ENCODE peak calls at places on chromosomes 1 and 21, in five cellular contexts. L is OCI-LY7; O is brain microvascular endothelial cell; T is CD8-positive, alpha-beta T cell; N is mammary epithelial cell. F is an unnamed sample.

GRCh38 chr1:35502242-35502641 is 55.0 kb downstream of the KIAA0319L start:
- DNase-seq in T (no peak), L (no peak), N (no peak), O (no peak), F (no peak)

GRCh38 chr1:4028139-4028501 is 128.0 kb upstream of the C1orf174 start:
- DNase-seq in T (no peak), O (no peak), L (peak; percentile 40), N (no peak), F (no peak)

GRCh38 chr1:151809625-151810556 is 4.7 kb upstream of the LINGO4 start:
- DNase-seq in T (no peak), O (no peak), L (no peak), N (no peak), F (no peak)

GRCh38 chr1:43348809-43349593 is 9.8 kb upstream of the CDC20 start:
- DNase-seq in O (peak; percentile 46), N (peak; percentile 79), T (peak; percentile 73), L (peak; percentile 74), F (peak; percentile 72)

GRCh38 chr21:30072496-30072895 is 94.1 kb downstream of the CLDN17 start:
- DNase-seq in T (no peak), N (peak; percentile 66), L (no peak), O (peak; percentile 45), F (no peak)

GRCh38 chr1:93695411-93696005 is 13.9 kb upstream of the BCAR3 start:
- DNase-seq in L (peak; percentile 75), O (no peak), N (no peak), T (no peak), F (no peak)

GRCh38 chr1:21725738-21726392 is 56.7 kb upstream of the RAP1GAP start:
- DNase-seq in L (no peak), O (no peak), T (no peak), N (no peak), F (no peak)

GRCh38 chr1:66048011-66048410 is 255.3 kb downstream of the PDE4B start:
- DNase-seq in L (no peak), T (no peak), O (no peak), N (no peak), F (no peak)

GRCh38 chr1:205585169-205585834 is 46.5 kb downstream of the ELK4 start:
- DNase-seq in O (no peak), T (no peak), N (no peak), L (no peak), F (no peak)

GRCh38 chr1:153397056-153397923 is 6.4 kb upstream of the S100A8 start:
- DNase-seq in N (no peak), T (no peak), O (no peak), L (no peak), F (no peak)

GRCh38 chr1:230868736-230869385 is 540 bp upstream of the C1orf198 start:
- DNase-seq in O (no peak), T (no peak), L (peak; percentile 23), N (peak; percentile 33), F (no peak)

GRCh38 chr1:50419192-50419906 is 3.9 kb downstream of the DMRTA2 start:
- DNase-seq in L (no peak), N (no peak), O (no peak), T (no peak), F (no peak)

GRCh38 chr1:85629532-85629920 is 49.0 kb downstream of the CCN1 start:
- DNase-seq in N (no peak), T (no peak), L (no peak), O (no peak), F (no peak)

GRCh38 chr1:231397882-231398671 is 24.0 kb downstream of the EGLN1 start:
- DNase-seq in O (no peak), T (no peak), N (no peak), L (no peak), F (no peak)

GRCh38 chr1:167928457-167928852 is 8.0 kb upstream of the DCAF6 start:
- DNase-seq in O (no peak), N (no peak), L (no peak), T (no peak), F (no peak)

GRCh38 chr21:31768720-31769119 is 36.8 kb upstream of the SCAF4 start:
- DNase-seq in N (no peak), O (no peak), T (no peak), L (no peak), F (no peak)

GRCh38 chr1:185426761-185427698 is 110.0 kb upstream of the IVNS1ABP start:
- DNase-seq in T (no peak), L (no peak), N (no peak), O (peak; percentile 49), F (no peak)

GRCh38 chr1:4653796-4654715 is at the start of gene AJAP1:
- DNase-seq in T (no peak), O (no peak), N (no peak), L (no peak), F (no peak)

GRCh38 chr1:169741666-169742394 is 8.0 kb upstream of the SELE start:
- DNase-seq in L (no peak), N (peak; percentile 11), T (no peak), O (peak; percentile 63), F (no peak)

GRCh38 chr1:153538315-153538821 is 2.4 kb downstream of the S100A5 start:
- DNase-seq in T (no peak), L (no peak), N (no peak), O (no peak), F (no peak)

GRCh38 chr1:163250382-163250974 is 47.8 kb upstream of the RGS5 start:
- DNase-seq in O (no peak), T (no peak), N (no peak), L (no peak), F (no peak)

GRCh38 chr1:151579436-151580225 is 32.2 kb upstream of the SNX27 start:
- DNase-seq in L (no peak), N (peak; percentile 78), T (no peak), O (peak; percentile 28), F (no peak)

GRCh38 chr1:47650606-47651005 is 212.8 kb downstream of the FOXD2 start:
- DNase-seq in L (no peak), N (no peak), O (no peak), T (no peak), F (no peak)

GRCh38 chr1:43887748-43888147 is 45.9 kb upstream of the ARTN start:
- DNase-seq in T (no peak), L (no peak), O (no peak), N (peak; percentile 23), F (no peak)

GRCh38 chr1:200279810-200280411 is 129.9 kb downstream of the ZNF281 start:
- DNase-seq in T (peak; percentile 30), L (peak; percentile 46), N (peak; percentile 53), O (peak; percentile 56), F (no peak)

GRCh38 chr1:119647228-119647733 is 785 bp downstream of the ZNF697 start:
- DNase-seq in O (no peak), N (no peak), T (no peak), L (no peak), F (no peak)

GRCh38 chr1:94044891-94045290 is 76.1 kb downstream of the ABCA4 start:
- DNase-seq in O (no peak), L (no peak), N (no peak), T (no peak), F (no peak)

GRCh38 chr1:155983191-155984023 is 5.1 kb upstream of the ARHGEF2 start:
- DNase-seq in N (peak; percentile 67), O (peak; percentile 88), T (no peak), L (peak; percentile 85), F (no peak)

GRCh38 chr1:38029081-38029681 is 16.6 kb downstream of the UTP11 start:
- DNase-seq in L (no peak), O (no peak), N (no peak), T (no peak), F (no peak)

DNA sequence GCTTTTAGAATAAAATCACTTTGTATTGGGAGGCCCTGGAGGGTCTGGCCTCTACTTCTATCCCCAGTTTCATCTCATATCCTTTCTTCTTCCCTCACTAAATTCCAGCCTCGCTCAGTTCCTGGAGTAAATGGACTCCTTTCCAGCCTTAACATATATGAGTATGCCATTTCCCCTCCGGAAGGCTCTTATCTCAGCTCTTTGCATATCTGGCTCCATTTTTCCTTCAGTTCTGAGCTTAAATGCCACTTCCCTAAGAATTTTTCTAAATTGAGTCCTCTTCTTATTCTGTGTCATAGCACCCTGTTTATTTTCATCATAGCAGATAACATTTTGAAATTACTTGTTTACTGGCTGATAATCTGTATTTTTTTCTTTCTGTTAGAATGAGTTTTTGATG is 20.2 kb upstream of the DUSP10 start:
- DNase-seq in L (no peak), T (no peak), N (no peak), O (no peak), F (no peak)
- H3K27ac ChIP-seq in L (no peak overlapping the region), T (no peak overlapping the region), N (no peak overlapping the region), O (no peak overlapping the region), F (no peak overlapping the region)

GRCh38 chr1:245110406-245110805 is 44.4 kb upstream of the KIF26B start:
- DNase-seq in L (no peak), N (no peak), T (no peak), O (no peak), F (no peak)
- TF ChIP-seq CTCF in L (no peak), N (no peak), T (no peak), O (no peak), F (no peak)

GRCh38 chr1:11479375-11479979 is 522 bp downstream of the DISP3 start:
- DNase-seq in N (no peak), O (no peak), L (no peak), T (no peak), F (no peak)
- H3K27ac ChIP-seq in N (no peak overlapping the region), O (no peak overlapping the region), L (no peak overlapping the region), T (no peak overlapping the region), F (no peak overlapping the region)

GRCh38 chr1:19067187-19067911 is 110.9 kb upstream of the IFFO2 start:
- DNase-seq in T (no peak), N (peak; percentile 46), O (no peak), L (no peak), F (no peak)
- TF ChIP-seq CTCF in T (no peak), N (no peak), O (peak; percentile 6), L (no peak), F (no peak)

GRCh38 chr1:179175011-179175934 is 54.2 kb downstream of the ABL2 start:
- DNase-seq in T (no peak), N (peak; percentile 81), L (no peak), O (peak; percentile 43), F (no peak)
- H3K27ac ChIP-seq in T (no peak overlapping the region), N (peak overlapping the region; percentile 75), L (no peak overlapping the region), O (peak overlapping the region; percentile 24), F (no peak overlapping the region)

DNA sequence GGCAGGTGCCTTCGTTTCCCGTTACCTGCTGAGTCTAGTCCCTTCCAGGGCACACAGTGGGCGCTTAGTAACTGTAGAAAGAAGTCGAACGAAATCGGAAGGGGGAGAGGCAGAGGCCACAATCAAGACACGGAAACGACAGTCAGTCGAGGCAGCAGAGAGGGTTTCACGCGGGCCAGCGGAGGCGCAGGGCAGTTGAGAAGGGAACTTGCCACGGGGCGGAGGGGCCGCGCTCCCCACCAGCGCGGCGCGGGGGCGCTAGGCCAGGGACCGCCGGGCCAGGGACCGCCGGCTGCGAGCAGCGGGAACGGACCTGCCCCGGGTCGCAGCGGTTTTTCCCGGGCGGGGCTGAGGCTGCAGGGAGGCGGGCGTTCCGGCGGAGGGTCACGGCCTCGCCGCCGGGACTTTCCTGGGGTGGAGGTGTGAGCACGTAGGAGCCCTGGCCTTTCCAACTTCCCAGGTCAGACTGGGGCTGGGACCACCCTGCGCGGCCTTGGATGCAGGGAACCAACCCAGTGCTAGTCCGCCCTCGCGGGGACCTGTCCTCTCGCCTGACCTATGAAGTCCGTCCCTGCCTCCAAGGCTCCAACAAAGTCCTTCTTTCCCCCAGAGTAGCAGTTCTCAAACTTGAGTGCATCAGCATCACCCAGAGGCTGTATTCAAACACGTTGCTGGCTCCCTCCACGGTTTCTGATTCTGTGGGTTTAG is 150.1 kb upstream of the FGGY start:
- DNase-seq in N (peak; percentile 34), O (no peak), T (peak; percentile 47), L (no peak), F (peak; percentile 17)
- TF ChIP-seq CTCF in N (no peak), O (peak; percentile 20), T (peak; percentile 23), L (no peak), F (no peak)

GRCh38 chr1:158355773-158356172 is 2.1 kb downstream of the CD1E start:
- DNase-seq in L (no peak), N (no peak), T (no peak), O (no peak), F (no peak)
- H3K27ac ChIP-seq in L (no peak overlapping the region), N (no peak overlapping the region), T (no peak overlapping the region), O (no peak overlapping the region), F (no peak overlapping the region)

F was measured in CD4-positive, alpha-beta T cell.